ENCODE peak calls at places on chromosomes 1 and 21, in four cellular contexts. R, W, X and E are unnamed samples.

GRCh38 chr1:114490235-114490634 is 20.8 kb downstream of the TRIM33 start:
- DNase-seq in X (no peak), R (no peak), W (no peak), E (no peak)

GRCh38 chr1:63951076-63951946 is 177.5 kb downstream of the ROR1 start:
- DNase-seq in X (no peak), R (no peak), W (peak; percentile 34), E (peak; percentile 82)

GRCh38 chr1:85692730-85693314 is 15.4 kb downstream of the ZNHIT6 start:
- DNase-seq in X (no peak), W (peak; percentile 66), R (no peak), E (peak; percentile 85)

GRCh38 chr1:53410100-53410541 is 49.1 kb upstream of the DMRTB1 start:
- DNase-seq in W (peak; percentile 33), R (no peak), X (peak; percentile 51), E (peak; percentile 44)

GRCh38 chr1:81582467-81582986 is 218.2 kb upstream of the ADGRL2 start:
- DNase-seq in R (no peak), X (no peak), W (no peak), E (peak; percentile 32)

GRCh38 chr1:29933110-29933509 is 696.8 kb downstream of the PTPRU start:
- DNase-seq in W (no peak), R (no peak), X (no peak), E (no peak)

GRCh38 chr1:227370463-227371254 is 52.4 kb upstream of the CDC42BPA start:
- DNase-seq in W (peak; percentile 22), X (no peak), R (no peak), E (peak; percentile 30)

GRCh38 chr1:48123647-48124046 is 98.9 kb upstream of the SLC5A9 start:
- DNase-seq in W (no peak), R (no peak), X (no peak), E (no peak)

GRCh38 chr1:204359131-204359473 is 627 bp downstream of the PLEKHA6 start:
- DNase-seq in W (no peak), R (no peak), X (no peak), E (no peak)

GRCh38 chr1:39694026-39694425 is 2.8 kb upstream of the HPCAL4 start:
- DNase-seq in R (no peak), X (no peak), W (no peak), E (no peak)

GRCh38 chr1:119139393-119139792 is 1.1 kb downstream of the WARS2 start:
- DNase-seq in X (no peak), W (no peak), R (no peak), E (no peak)

GRCh38 chr1:24745711-24746582 is 700 bp downstream of the CLIC4 start:
- DNase-seq in X (peak; percentile 21), W (peak; percentile 79), R (no peak), E (peak; percentile 81)

GRCh38 chr1:20574686-20575543 is 14.0 kb upstream of the CDA start:
- DNase-seq in R (no peak), W (peak; percentile 88), X (peak; percentile 55), E (peak; percentile 86)

GRCh38 chr1:82503805-82504204 is 703.1 kb downstream of the ADGRL2 start:
- DNase-seq in W (peak; percentile 30), R (no peak), X (no peak), E (no peak)

GRCh38 chr21:17370263-17370662 is 142.6 kb upstream of the CXADR start:
- DNase-seq in X (no peak), W (no peak), R (no peak), E (peak; percentile 4)

GRCh38 chr1:14738235-14738634 is 139.8 kb downstream of the KAZN start:
- DNase-seq in X (no peak), W (peak; percentile 67), R (no peak), E (no peak)

GRCh38 chr1:18828224-18828623 is 31.2 kb downstream of the TAS1R2 start:
- DNase-seq in W (no peak), R (no peak), X (no peak), E (no peak)

GRCh38 chr1:201791051-201791774 is 37.7 kb upstream of the IPO9 start:
- DNase-seq in R (no peak), W (no peak), X (no peak), E (peak; percentile 71)

GRCh38 chr1:154578058-154578418 is 10.5 kb downstream of the CHRNB2 start:
- DNase-seq in X (no peak), W (peak; percentile 51), R (no peak), E (peak; percentile 14)

GRCh38 chr21:42079939-42080787 is 9.0 kb downstream of the UMODL1 start:
- DNase-seq in R (no peak), W (peak; percentile 18), X (no peak), E (peak; percentile 22)

GRCh38 chr1:18793164-18793563 is 66.3 kb downstream of the TAS1R2 start:
- DNase-seq in W (no peak), X (no peak), R (no peak), E (no peak)

GRCh38 chr21:45542667-45543370 is 579 bp upstream of the SLC19A1 start:
- DNase-seq in W (peak; percentile 16), X (no peak), R (no peak), E (no peak)

GRCh38 chr21:25569711-25570110 is 37.6 kb downstream of the MRPL39 start:
- DNase-seq in X (no peak), R (no peak), W (no peak), E (no peak)

GRCh38 chr21:42548687-42549406 is 35.2 kb downstream of the SLC37A1 start:
- DNase-seq in X (no peak), W (no peak), R (no peak), E (no peak)

GRCh38 chr1:6248798-6249731 is 5.1 kb downstream of the HES3 start:
- DNase-seq in X (no peak), R (no peak), W (peak; percentile 65), E (no peak)

GRCh38 chr1:182347019-182347418 is 44.6 kb downstream of the GLUL start:
- DNase-seq in X (no peak), W (no peak), R (no peak), E (no peak)